ENCODE peak calls at places on chromosomes 16 and 17, in five cellular contexts. B, V, F, N and M are unnamed samples.

GRCh38 chr16:70573451-70574121 is 50.0 kb downstream of the SF3B3 start:
- DNase-seq in F (peak; percentile 76), N (peak; percentile 94), B (no peak), V (peak; percentile 91), M (peak; percentile 98)

GRCh38 chr17:66760324-66760723 is 74.6 kb upstream of the CACNG5 start:
- DNase-seq in N (no peak), B (no peak), F (no peak), V (no peak), M (no peak)

GRCh38 chr16:54597222-54597621 is 310.6 kb upstream of the IRX3 start:
- DNase-seq in F (no peak), V (no peak), N (no peak), B (no peak), M (no peak)

GRCh38 chr16:30923554-30924085 is at the start of gene FBXL19:
- DNase-seq in F (no peak), N (no peak), V (no peak), B (no peak), M (no peak)

GRCh38 chr16:86886651-86887050 is 308.3 kb downstream of the FOXL1 start:
- DNase-seq in N (no peak), B (no peak), F (no peak), V (no peak), M (no peak)

GRCh38 chr16:138049-138417 is 440 bp downstream of the NPRL3 start:
- DNase-seq in B (peak; percentile 48), V (peak; percentile 8), F (no peak), N (no peak), M (no peak)

GRCh38 chr16:48426244-48427135 is 41.3 kb upstream of the SIAH1 start:
- DNase-seq in B (no peak), V (peak; percentile 49), N (no peak), F (no peak), M (peak; percentile 67)

GRCh38 chr17:58121925-58122324 is 26.3 kb upstream of the OR4D1 start:
- DNase-seq in F (no peak), N (no peak), B (no peak), V (peak; percentile 29), M (peak; percentile 44)

GRCh38 chr17:73005360-73005759 is 87.1 kb downstream of the SLC39A11 start:
- DNase-seq in B (no peak), F (no peak), V (no peak), N (no peak), M (no peak)

GRCh38 chr16:56370185-56370584 is 55.2 kb downstream of the AMFR start:
- DNase-seq in F (no peak), N (no peak), B (no peak), V (peak; percentile 28), M (no peak)

GRCh38 chr17:3835410-3836229 is 10.4 kb downstream of the NCBP3 start:
- DNase-seq in F (peak; percentile 40), V (peak; percentile 9), B (no peak), N (no peak), M (no peak)

GRCh38 chr16:51531271-51531670 is 380.2 kb upstream of the SALL1 start:
- DNase-seq in F (no peak), B (no peak), V (no peak), N (no peak), M (no peak)

GRCh38 chr17:37358098-37358829 is 17.5 kb upstream of the C17orf78 start:
- DNase-seq in B (peak; percentile 73), N (no peak), F (peak; percentile 30), V (peak; percentile 12), M (peak; percentile 53)

GRCh38 chr16:27468941-27469531 is 67.1 kb downstream of the IL21R start:
- DNase-seq in F (no peak), N (no peak), B (no peak), V (no peak), M (no peak)

GRCh38 chr17:261640-262039 is 80.2 kb upstream of the DOC2B start:
- DNase-seq in V (no peak), B (no peak), F (no peak), N (no peak), M (no peak)

GRCh38 chr16:72739577-72739976 is 308.4 kb downstream of the ZFHX3 start:
- DNase-seq in F (no peak), N (no peak), B (no peak), V (peak; percentile 74), M (peak; percentile 32)

GRCh38 chr16:1262846-1263221 is 7.0 kb downstream of the TPSD1 start:
- DNase-seq in V (no peak), F (no peak), N (no peak), B (no peak), M (no peak)
- TF ChIP-seq CTCF in V (no peak), F (no peak), N (no peak), B (no peak), M (no peak)

GRCh38 chr17:50865060-50865867 is 890 bp downstream of the TOB1 start:
- DNase-seq in B (peak; percentile 53), N (no peak), V (peak; percentile 33), F (peak; percentile 71), M (peak; percentile 51)

GRCh38 chr17:50863931-50864330 is 2.2 kb downstream of the TOB1 start:
- DNase-seq in V (no peak), F (no peak), B (no peak), N (no peak), M (no peak)

GRCh38 chr17:50864747-50865059 is 1.5 kb downstream of the TOB1 start:
- DNase-seq in N (no peak), F (no peak), B (no peak), V (no peak), M (no peak)

GRCh38 chr17:50861822-50862528 is 4.2 kb downstream of the TOB1 start:
- DNase-seq in N (no peak), V (peak; percentile 39), F (no peak), B (no peak), M (no peak)

DNA sequence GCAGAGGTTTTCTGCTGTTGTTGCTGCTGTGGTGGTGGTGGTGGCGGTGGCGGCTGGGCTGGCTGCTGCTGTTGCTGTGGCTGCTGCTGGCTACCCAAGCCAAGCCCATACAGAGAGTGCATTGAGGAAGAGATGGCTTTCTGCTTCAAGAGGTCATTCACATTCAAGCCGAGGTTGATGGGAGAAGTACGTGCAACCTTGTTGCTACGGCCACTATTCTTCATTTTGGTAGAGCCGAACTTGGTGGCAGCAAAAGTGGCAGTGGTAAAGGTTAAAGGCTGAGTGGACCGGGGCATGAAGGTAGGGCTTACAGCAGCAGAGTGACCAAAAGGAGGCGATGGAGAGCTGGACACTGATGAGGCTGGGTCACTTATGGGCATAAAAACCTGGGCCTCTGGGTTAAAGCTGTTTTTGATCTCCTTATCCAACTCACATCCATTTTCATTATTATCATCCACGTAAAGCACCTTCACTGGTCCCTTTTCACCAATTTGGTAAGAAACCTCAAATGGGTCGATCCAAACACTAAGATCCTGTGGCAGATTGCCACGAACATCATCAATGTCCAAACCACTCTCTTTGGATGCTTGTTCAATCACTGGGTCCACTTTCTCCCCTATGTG is 2.8 kb downstream of the TOB1 start:
- DNase-seq in N (no peak), B (no peak), V (no peak), F (no peak), M (peak; percentile 60)
- TF ChIP-seq CTCF in N (peak; percentile 54), B (peak; percentile 59), V (peak; percentile 60), F (peak; percentile 74), M (peak; percentile 72)

DNA sequence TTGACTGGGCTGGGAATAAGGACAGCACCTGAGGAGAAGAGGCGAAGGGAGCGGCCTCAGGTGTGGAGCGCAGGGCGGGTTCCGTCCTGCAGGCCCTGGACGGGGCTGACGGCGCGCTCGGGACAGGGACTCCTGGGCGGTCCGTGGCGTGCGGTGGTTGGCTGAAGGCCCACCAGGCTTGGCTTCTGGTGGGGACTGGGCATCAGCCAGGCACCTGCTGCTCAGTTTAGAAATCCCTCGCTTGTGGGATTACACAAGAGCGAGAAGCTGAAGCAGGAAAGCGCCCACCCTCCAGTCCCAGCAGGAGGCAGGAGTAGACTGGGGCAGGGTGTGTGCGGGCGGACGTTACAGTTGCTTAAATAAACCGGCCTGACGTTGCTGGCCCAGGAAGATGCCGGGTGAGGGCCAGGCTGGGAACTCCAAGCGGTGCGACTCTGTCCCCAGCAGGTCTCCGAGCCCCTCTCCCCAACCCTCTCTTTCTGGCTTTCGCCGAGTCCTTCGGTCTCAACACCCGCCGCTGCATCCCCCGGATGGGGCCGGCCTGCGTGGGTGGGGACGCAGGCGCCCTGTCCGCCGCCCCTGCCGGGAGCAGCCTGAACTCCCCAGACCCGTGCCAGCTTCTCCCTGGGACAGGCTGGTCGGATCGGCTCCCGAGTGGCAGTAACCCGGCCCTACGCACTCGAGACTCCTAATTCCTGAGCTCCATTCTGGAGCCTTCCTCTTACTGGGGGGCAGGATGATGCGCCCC is 639 bp downstream of the MIF4GD start:
- DNase-seq in F (peak; percentile 67), B (peak; percentile 86), N (no peak), V (peak; percentile 80), M (peak; percentile 83)
- TF ChIP-seq CTCF in F (no peak), B (peak; percentile 45), N (peak; percentile 53), V (peak; percentile 60), M (peak; percentile 49)

DNA sequence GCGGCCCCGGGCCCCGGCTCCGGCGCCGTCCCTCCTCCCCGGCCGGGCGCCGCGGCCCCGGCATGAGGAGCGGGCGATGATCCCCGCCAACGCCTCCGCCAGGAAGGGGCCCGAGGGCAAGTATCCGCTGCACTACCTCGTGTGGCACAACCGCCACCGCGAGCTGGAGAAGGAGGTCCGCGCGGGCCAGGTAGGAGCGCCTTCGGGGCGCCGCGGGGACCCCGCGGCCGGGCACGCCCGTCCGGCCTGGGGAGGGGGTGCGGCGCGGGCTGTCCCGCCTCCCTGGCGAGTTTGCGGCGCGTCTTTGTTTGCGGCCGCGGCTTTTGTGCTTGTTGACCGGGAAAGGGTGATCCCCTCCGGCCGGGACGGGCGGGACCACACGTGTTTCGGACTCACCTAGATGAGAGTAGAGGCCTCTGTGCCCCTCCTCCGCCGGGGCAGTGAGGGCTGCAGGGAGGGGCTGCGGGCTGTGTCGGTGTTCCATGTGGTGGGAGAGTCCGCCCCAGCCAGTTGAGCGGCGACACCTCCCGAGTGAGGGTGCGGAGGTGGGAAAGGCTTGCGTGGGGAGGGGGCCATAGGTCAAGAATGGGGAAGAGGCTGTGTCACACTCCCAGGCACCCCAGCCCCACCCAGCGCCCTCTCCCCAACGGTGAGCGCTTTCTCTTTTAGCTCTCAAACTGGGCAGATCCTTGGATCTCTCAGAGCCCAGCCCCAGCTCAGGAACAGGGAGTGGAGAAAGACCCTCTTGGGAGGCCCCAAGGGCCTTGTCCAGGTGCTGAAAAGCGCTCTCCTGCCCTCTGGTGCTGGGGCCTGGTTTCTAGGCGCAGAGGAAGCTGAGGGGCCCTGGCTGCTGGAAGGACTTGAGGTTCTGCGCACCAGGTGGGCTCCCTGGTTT is 861 bp downstream of the ANKRD13B start:
- DNase-seq in N (no peak), F (no peak), B (peak; percentile 37), V (no peak), M (no peak)
- TF ChIP-seq CTCF in N (peak; percentile 34), F (peak; percentile 17), B (peak; percentile 35), V (peak; percentile 24), M (no peak)

GRCh38 chr16:66395806-66396555 is 29.5 kb downstream of the CDH5 start:
- DNase-seq in V (no peak), B (no peak), N (no peak), F (no peak), M (no peak)
- TF ChIP-seq CTCF in V (no peak), B (no peak), N (no peak), F (no peak), M (no peak)